ENCODE peak calls at places on chromosomes 3 and 15, in six cellular contexts. R is HCT116, O is glutamatergic neuron, T is body of pancreas, V is H9, A is kidney epithelial cell. D is an unnamed sample.

GRCh38 chr15:71940004-71940588 is 129.7 kb downstream of the NR2E3 start:
- DNase-seq in R (no peak), O (no peak), T (no peak), V (no peak), A (no peak), D (no peak)

GRCh38 chr15:78684645-78685044 is 43.6 kb upstream of the CHRNB4 start:
- DNase-seq in R (no peak), O (no peak), T (no peak), V (no peak), A (no peak), D (no peak)

GRCh38 chr15:45130291-45131000 is 652 bp downstream of the DUOX1 start:
- DNase-seq in R (no peak), O (no peak), T (no peak), V (no peak), A (no peak), D (no peak)

GRCh38 chr15:25245801-25246622 is 192.8 kb downstream of the UBE3A start:
- DNase-seq in R (no peak), O (peak), T (peak), V (peak), A (no peak), D (peak)

GRCh38 chr3:161913786-161914389 is 417.3 kb downstream of the OTOL1 start:
- DNase-seq in R (no peak), O (no peak), T (no peak), V (no peak), A (peak), D (no peak)

GRCh38 chr15:36947035-36947719 is 153.2 kb downstream of the MEIS2 start:
- DNase-seq in R (no peak), O (no peak), T (no peak), V (no peak), A (no peak), D (no peak)

GRCh38 chr3:18445421-18446066 is 20.4 kb upstream of the SATB1 start:
- DNase-seq in R (no peak), O (peak), T (peak), V (no peak), A (no peak), D (peak)

GRCh38 chr15:38600241-38600640 is 35.6 kb upstream of the RASGRP1 start:
- DNase-seq in R (no peak), O (no peak), T (no peak), V (no peak), A (no peak), D (no peak)

GRCh38 chr15:78201281-78202190 is 32.8 kb downstream of the ACSBG1 start:
- DNase-seq in R (no peak), O (no peak), T (no peak), V (no peak), A (no peak), D (no peak)

GRCh38 chr3:107598926-107599754 is 76.4 kb downstream of the BBX start:
- DNase-seq in R (no peak), O (peak), T (peak), V (peak), A (peak), D (peak)

GRCh38 chr3:38020342-38020726 is 9.1 kb downstream of the PLCD1 start:
- DNase-seq in R (no peak), O (no peak), T (no peak), V (no peak), A (no peak), D (no peak)

GRCh38 chr3:72270072-72270611 is 485.2 kb upstream of the PROK2 start:
- DNase-seq in R (peak), O (no peak), T (peak), V (no peak), A (peak), D (peak)

GRCh38 chr3:37492977-37493471 is 318.6 kb upstream of the LRRFIP2 start:
- DNase-seq in R (no peak), O (no peak), T (no peak), V (no peak), A (no peak), D (no peak)

GRCh38 chr15:99387769-99388168 is 136.5 kb downstream of the LRRC28 start:
- DNase-seq in R (no peak), O (no peak), T (no peak), V (no peak), A (no peak), D (no peak)

GRCh38 chr3:62246094-62246493 is 127.3 kb downstream of the FEZF2 start:
- DNase-seq in R (no peak), O (no peak), T (no peak), V (no peak), A (no peak), D (no peak)

GRCh38 chr3:32321095-32321835 is 70.4 kb upstream of the CMTM7 start:
- DNase-seq in R (no peak), O (no peak), T (peak), V (peak), A (no peak), D (no peak)

GRCh38 chr15:59892995-59893394 is 111.1 kb upstream of the FOXB1 start:
- DNase-seq in R (no peak), O (no peak), T (no peak), V (peak), A (no peak), D (no peak)

GRCh38 chr15:57537072-57537471 is 54.6 kb upstream of the MYZAP start:
- DNase-seq in R (peak), O (no peak), T (peak), V (peak), A (peak), D (no peak)

GRCh38 chr3:177478170-177478859 is 281.0 kb upstream of the TBL1XR1 start:
- DNase-seq in R (peak), O (no peak), T (peak), V (no peak), A (peak), D (peak)

GRCh38 chr3:5192568-5193319 is 5.2 kb downstream of the EDEM1 start:
- DNase-seq in R (no peak), O (no peak), T (no peak), V (no peak), A (no peak), D (no peak)

GRCh38 chr15:101451886-101452285 is 37.6 kb downstream of the PCSK6 start:
- DNase-seq in R (no peak), O (no peak), T (no peak), V (no peak), A (no peak), D (no peak)

GRCh38 chr15:85007741-85008140 is 26.1 kb downstream of the PDE8A start:
- DNase-seq in R (no peak), O (no peak), T (no peak), V (no peak), A (no peak), D (no peak)

GRCh38 chr15:51132384-51133139 is 37.9 kb upstream of the TNFAIP8L3 start:
- DNase-seq in R (peak), O (peak), T (peak), V (peak), A (peak), D (no peak)

GRCh38 chr15:56733131-56734012 is at the start of gene ZNF280D:
- DNase-seq in R (peak), O (peak), T (peak), V (no peak), A (peak), D (peak)

GRCh38 chr15:51160484-51160883 is 65.8 kb upstream of the TNFAIP8L3 start:
- DNase-seq in R (no peak), O (no peak), T (no peak), V (no peak), A (no peak), D (no peak)

GRCh38 chr3:142279965-142280590 is 54.7 kb upstream of the GK5 start:
- DNase-seq in R (peak), O (peak), T (peak), V (peak), A (peak), D (peak)

GRCh38 chr3:775178-775885 is 317.5 kb upstream of the CNTN6 start:
- DNase-seq in R (no peak), O (no peak), T (no peak), V (no peak), A (peak), D (no peak)

GRCh38 chr3:195240939-195241338 is 30.0 kb downstream of the XXYLT1 start:
- DNase-seq in R (no peak), O (no peak), T (no peak), V (no peak), A (no peak), D (no peak)

GRCh38 chr3:18190646-18191045 is 234.5 kb downstream of the SATB1 start:
- DNase-seq in R (no peak), O (no peak), T (no peak), V (no peak), A (no peak), D (no peak)

GRCh38 chr3:60017631-60018030 is 967.8 kb upstream of the CFAP20DC start:
- DNase-seq in R (no peak), O (no peak), T (no peak), V (no peak), A (peak), D (no peak)

GRCh38 chr15:74632601-74633000 is 17.0 kb downstream of the CLK3 start:
- DNase-seq in R (no peak), O (no peak), T (no peak), V (peak), A (no peak), D (no peak)

GRCh38 chr3:15769256-15769915 is 28.4 kb downstream of the ANKRD28 start:
- DNase-seq in R (no peak), O (no peak), T (no peak), V (no peak), A (no peak), D (no peak)

GRCh38 chr3:94734201-94734600 is 671.3 kb downstream of the NSUN3 start:
- DNase-seq in R (no peak), O (no peak), T (no peak), V (no peak), A (no peak), D (no peak)

GRCh38 chr3:94735354-94735753 is 672.5 kb downstream of the NSUN3 start:
- DNase-seq in R (no peak), O (no peak), T (no peak), V (no peak), A (no peak), D (no peak)

DNA sequence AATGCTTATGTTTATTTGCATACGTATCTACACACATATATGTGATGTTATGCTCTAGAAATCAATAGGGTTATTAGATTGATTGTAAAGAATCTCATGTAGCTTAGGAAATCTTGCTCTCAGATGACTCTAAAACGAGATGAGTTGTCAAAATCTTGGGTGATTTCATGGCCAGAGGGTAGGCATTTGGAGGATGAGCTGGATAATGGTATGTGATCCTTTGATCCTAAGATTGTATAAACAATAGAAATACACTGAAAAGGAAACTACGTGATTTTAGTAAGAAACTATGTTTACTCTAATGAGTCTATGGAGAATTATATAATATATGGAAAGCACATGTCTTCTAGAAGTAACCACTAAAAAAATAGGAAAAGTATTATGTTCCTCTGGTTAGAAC is 676.6 kb downstream of the NSUN3 start:
- DNase-seq in R (no peak), O (no peak), T (no peak), V (no peak), A (no peak), D (no peak)
- TF ChIP-seq CTCF in R (no peak), O (no peak), T (no peak), V (no peak), A (no peak), D (no peak)

GRCh38 chr3:102741105-102741504 is 306.3 kb downstream of the ZPLD1 start:
- DNase-seq in R (peak), O (no peak), T (no peak), V (peak), A (no peak), D (no peak)
- TF ChIP-seq CTCF in R (peak), O (no peak), T (no peak), V (peak), A (no peak), D (no peak)

DNA sequence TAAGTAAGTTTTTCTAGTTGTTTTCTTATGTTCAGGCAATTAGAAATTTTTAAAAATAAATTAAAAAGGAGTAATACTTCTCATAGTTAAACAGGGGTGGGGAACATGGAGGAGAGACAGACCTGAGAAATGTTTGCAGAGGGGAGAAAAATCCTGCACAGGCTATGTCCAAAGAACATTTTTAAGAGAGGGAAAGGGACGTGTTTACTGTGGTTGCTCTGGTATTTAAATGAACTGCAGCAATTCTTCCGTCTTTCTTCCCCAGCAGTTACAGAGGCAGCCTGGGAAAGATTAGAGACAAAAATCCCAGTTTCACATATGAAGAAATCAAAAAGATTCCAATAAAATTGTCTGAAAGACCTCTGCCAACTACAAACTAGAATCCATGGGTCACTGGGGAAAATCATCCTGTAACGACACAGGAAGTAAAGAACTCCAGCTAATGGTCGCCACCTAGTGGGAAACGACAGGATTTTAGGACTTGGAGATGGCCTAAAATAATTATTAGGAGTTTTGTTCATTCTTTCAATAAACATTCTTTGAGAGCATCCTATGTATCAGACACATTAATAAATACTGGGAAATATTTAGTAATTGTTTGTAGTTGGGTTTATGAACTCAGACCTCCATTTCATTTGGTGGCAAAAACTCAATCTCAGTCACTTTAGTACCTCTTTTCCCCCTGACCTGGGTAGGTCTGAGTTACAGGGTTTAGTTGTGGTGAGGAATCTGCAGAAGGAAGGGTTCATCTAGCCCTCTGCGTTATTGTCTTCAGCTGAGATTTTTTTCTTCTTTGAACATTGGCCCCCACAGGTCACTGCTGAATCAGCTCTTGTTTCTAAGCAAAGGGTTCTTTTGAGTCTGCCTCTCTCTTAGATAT is 69.9 kb upstream of the GOLIM4 start:
- DNase-seq in R (peak), O (peak), T (peak), V (peak), A (peak), D (peak)
- TF ChIP-seq CTCF in R (peak), O (peak), T (peak), V (peak), A (peak), D (peak)

DNA sequence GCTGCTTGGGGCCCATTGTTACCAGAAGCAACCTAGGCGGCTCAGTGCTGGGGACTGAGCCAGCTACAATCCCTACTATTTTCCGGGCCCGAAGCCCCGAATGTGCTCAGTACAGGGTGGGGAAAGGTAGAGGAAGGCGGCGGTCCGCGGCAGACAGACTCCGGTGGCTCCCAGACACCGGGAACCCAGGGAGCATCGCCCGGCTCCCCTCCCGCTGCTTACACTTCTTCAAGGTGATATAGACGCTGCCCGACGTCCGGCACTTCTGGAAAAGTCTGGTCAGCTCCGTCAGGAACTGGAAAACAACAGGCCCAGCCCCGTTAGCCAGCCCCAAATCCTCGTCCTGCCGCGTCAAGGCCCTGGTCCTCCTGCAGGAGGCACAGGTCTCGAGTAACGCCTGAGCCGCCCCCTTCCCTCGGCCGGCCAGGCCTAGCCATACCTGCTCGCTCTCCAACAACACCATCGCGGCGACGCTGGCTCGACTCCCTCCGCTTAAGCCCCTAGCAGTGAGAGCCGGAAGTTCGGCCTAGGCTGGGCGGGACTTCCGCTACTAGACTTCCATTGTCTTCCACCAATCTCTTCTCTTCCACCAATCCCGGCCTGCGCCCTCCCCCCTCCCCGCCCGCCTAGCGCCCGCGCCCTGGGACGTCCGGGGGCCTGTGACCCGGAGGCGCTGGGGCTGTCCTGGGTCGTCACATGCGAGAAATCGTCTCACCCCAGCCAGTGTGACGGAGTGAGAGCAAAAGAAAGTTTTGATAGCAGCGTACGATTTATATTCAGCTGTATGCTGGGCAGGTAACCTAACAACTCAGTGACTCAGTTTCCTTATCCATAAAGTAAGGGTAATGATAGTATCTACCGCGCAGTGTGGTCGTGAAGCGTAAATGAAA is at the start of gene SRP14:
- DNase-seq in R (peak), O (peak), T (peak), V (peak), A (peak), D (peak)
- TF ChIP-seq CTCF in R (no peak), O (peak), T (peak), V (no peak), A (no peak), D (peak)

GRCh38 chr3:52228266-52228665 is 2.8 kb upstream of the TLR9 start:
- DNase-seq in R (no peak), O (no peak), T (no peak), V (no peak), A (no peak), D (no peak)

GRCh38 chr3:52226229-52226817 is 878 bp upstream of the TLR9 start:
- DNase-seq in R (no peak), O (no peak), T (no peak), V (peak), A (no peak), D (no peak)

GRCh38 chr3:52227766-52228165 is 2.3 kb upstream of the TLR9 start:
- DNase-seq in R (no peak), O (no peak), T (no peak), V (peak), A (no peak), D (no peak)

GRCh38 chr3:52225452-52226228 is at the start of gene TLR9:
- DNase-seq in R (no peak), O (no peak), T (no peak), V (peak), A (no peak), D (no peak)

GRCh38 chr3:52227117-52227516 is 1.7 kb upstream of the TLR9 start:
- DNase-seq in R (no peak), O (no peak), T (no peak), V (peak), A (no peak), D (no peak)
- TF ChIP-seq CTCF in R (peak), O (no peak), T (no peak), V (peak), A (peak), D (no peak)

GRCh38 chr3:66195347-66195783 is 25.4 kb upstream of the SLC25A26 start:
- DNase-seq in R (peak), O (peak), T (peak), V (peak), A (peak), D (no peak)

GRCh38 chr3:66198437-66199088 is 22.2 kb upstream of the SLC25A26 start:
- DNase-seq in R (no peak), O (no peak), T (no peak), V (no peak), A (no peak), D (no peak)

GRCh38 chr3:66200147-66200546 is 20.7 kb upstream of the SLC25A26 start:
- DNase-seq in R (no peak), O (no peak), T (no peak), V (peak), A (no peak), D (no peak)

GRCh38 chr3:66199089-66199473 is 21.7 kb upstream of the SLC25A26 start:
- DNase-seq in R (no peak), O (no peak), T (no peak), V (no peak), A (no peak), D (no peak)

GRCh38 chr3:66196633-66197032 is 24.2 kb upstream of the SLC25A26 start:
- DNase-seq in R (no peak), O (no peak), T (no peak), V (no peak), A (no peak), D (no peak)
- TF ChIP-seq CTCF in R (peak), O (peak), T (peak), V (peak), A (no peak), D (no peak)

DNA sequence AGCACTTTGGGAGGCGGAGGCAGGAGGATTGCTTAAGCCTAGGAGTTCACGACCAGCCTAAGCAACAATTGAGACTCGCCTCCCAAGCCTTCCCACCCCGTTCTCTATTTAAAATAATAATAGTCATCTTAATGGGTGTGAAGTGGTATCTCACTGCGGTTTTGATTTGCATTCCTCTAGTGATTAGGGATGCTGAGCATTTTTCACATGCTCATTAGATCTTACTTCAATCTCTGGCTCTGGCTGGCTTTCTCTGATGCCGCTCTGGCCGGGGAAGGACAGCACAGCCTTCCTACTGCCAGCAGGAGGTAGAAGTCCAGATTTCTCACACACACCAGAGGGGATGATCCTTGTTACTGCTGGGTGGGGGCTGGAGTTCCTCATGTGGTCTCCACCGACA is 7.4 kb upstream of the EIF4A2 start:
- DNase-seq in R (no peak), O (no peak), T (no peak), V (peak), A (no peak), D (no peak)
- TF ChIP-seq CTCF in R (peak), O (no peak), T (no peak), V (peak), A (peak), D (no peak)

D was measured in prostate gland.